ENCODE peak calls at places on chromosomes 1 and 21, in ten cellular contexts. G is SHP77 treated with DMSO at 0.1 percent for 48 hours; J is T-helper 1 cell; F is GM12865; Z is fibroblast of villous mesenchyme; I is NCI-H446; N is HuH-7; S is NCI-H69; X is stimulated activated CD8-positive, alpha-beta memory T cell treated with anti-CD3 and anti-CD28 coated beads, Interleukin-4, amount 100 ng/mL, for 24 hours; R is Calu3. A is an unnamed sample.

GRCh38 chr1:212791261-212791675 is 309 bp downstream of the NSL1 start:
- DNase-seq in I (no peak), S (peak; percentile 91), X (no peak), Z (peak; percentile 83), G (peak; percentile 56), J (no peak), R (no peak), F (no peak), N (no peak), A (peak; percentile 29)

GRCh38 chr1:228350831-228351781 is 55.5 kb downstream of the TRIM11 start:
- DNase-seq in Z (no peak), G (no peak), F (no peak), J (no peak), N (no peak), X (no peak), R (no peak), I (no peak), S (no peak), A (no peak)

GRCh38 chr1:41562328-41562727 is 77.8 kb upstream of the EDN2 start:
- DNase-seq in G (no peak), J (no peak), Z (no peak), F (no peak), X (no peak), N (no peak), S (no peak), I (no peak), R (no peak), A (no peak)

GRCh38 chr21:23921670-23922418 is 1685.4 kb downstream of the MRPL39 start:
- DNase-seq in R (no peak), X (no peak), N (peak; percentile 4), G (no peak), F (no peak), Z (no peak), S (no peak), I (no peak), J (no peak), A (no peak)

GRCh38 chr21:27382404-27382803 is 415.5 kb upstream of the ADAMTS5 start:
- DNase-seq in I (no peak), Z (no peak), N (no peak), R (no peak), X (no peak), S (no peak), G (no peak), J (no peak), F (no peak), A (no peak)

GRCh38 chr21:34598931-34599400 is 15.9 kb downstream of the RCAN1 start:
- DNase-seq in F (no peak), I (no peak), J (no peak), R (peak; percentile 6), G (no peak), Z (peak; percentile 22), S (peak; percentile 91), X (no peak), N (no peak), A (no peak)

GRCh38 chr1:205061665-205062069 is 18.7 kb downstream of the CNTN2 start:
- DNase-seq in Z (peak; percentile 55), X (peak; percentile 47), N (peak; percentile 82), S (peak; percentile 89), I (peak; percentile 85), R (peak; percentile 84), J (peak; percentile 43), G (peak; percentile 17), F (peak; percentile 68), A (peak; percentile 40)

GRCh38 chr1:242735323-242735722 is 210.8 kb upstream of the PLD5 start:
- DNase-seq in X (no peak), S (no peak), J (no peak), F (no peak), Z (no peak), N (no peak), G (no peak), R (no peak), I (no peak), A (no peak)

GRCh38 chr1:226688056-226688748 is 50.9 kb downstream of the ITPKB start:
- DNase-seq in I (peak; percentile 50), F (no peak), S (peak; percentile 53), J (no peak), Z (no peak), X (no peak), N (no peak), G (no peak), R (no peak), A (no peak)

GRCh38 chr21:15365751-15366392 is 301.1 kb upstream of the NRIP1 start:
- DNase-seq in S (no peak), J (no peak), X (no peak), G (no peak), F (no peak), Z (no peak), N (no peak), I (no peak), R (peak; percentile 6), A (no peak)

GRCh38 chr1:229342902-229343587 is at the start of gene CCSAP:
- DNase-seq in I (no peak), X (peak; percentile 31), F (peak; percentile 55), G (no peak), Z (peak; percentile 56), N (peak; percentile 63), R (peak; percentile 51), S (peak; percentile 89), J (peak; percentile 64), A (no peak)

GRCh38 chr1:230317823-230318819 is 108.0 kb downstream of the PGBD5 start:
- DNase-seq in G (no peak), I (no peak), S (peak; percentile 12), N (peak; percentile 56), X (no peak), J (no peak), Z (no peak), F (no peak), R (peak; percentile 68), A (no peak)

GRCh38 chr1:77506771-77507170 is 175.7 kb downstream of the ZZZ3 start:
- DNase-seq in X (no peak), G (no peak), R (peak; percentile 35), I (no peak), N (no peak), S (no peak), F (no peak), Z (no peak), J (no peak), A (no peak)

GRCh38 chr1:18956189-18957135 is at the start of gene IFFO2:
- DNase-seq in X (peak; percentile 99), Z (peak; percentile 94), R (peak; percentile 98), F (peak; percentile 95), N (peak; percentile 96), S (peak; percentile 79), G (peak; percentile 74), I (peak; percentile 82), J (peak; percentile 99), A (peak; percentile 84)

GRCh38 chr1:77825356-77825709 is 45.9 kb downstream of the MIGA1 start:
- DNase-seq in Z (peak; percentile 90), J (no peak), R (peak; percentile 20), S (peak; percentile 52), I (no peak), X (no peak), F (peak; percentile 65), N (no peak), G (peak; percentile 70), A (peak; percentile 85)

A was measured in fibroblast of the conjunctiva.